ENCODE peak calls at places on chromosomes 3 and 15, in six cellular contexts. F is neuronal stem cell; C is mucosa of gallbladder; U is stimulated activated CD8-positive, alpha-beta memory T cell treated with anti-CD3 and anti-CD28 coated beads, Interleukin-15, amount 100 ng/mL, for 4 hours; A is cardiac muscle cell; S is amniotic stem cell. Q is an unnamed sample.

GRCh38 chr3:126781889-126782491 is 78.0 kb downstream of the CHCHD6 start:
- DNase-seq in U (no peak), C (no peak), F (no peak), A (peak), S (peak), Q (no peak)

GRCh38 chr3:126557415-126557745 is 1.4 kb downstream of the C3orf22 start:
- DNase-seq in F (no peak), U (no peak), A (no peak), C (peak), S (no peak), Q (no peak)

GRCh38 chr3:52204337-52205073 is 6.5 kb downstream of the ALAS1 start:
- DNase-seq in F (no peak), C (no peak), A (no peak), S (no peak), U (no peak), Q (no peak)

GRCh38 chr3:24199775-24200247 is 254.7 kb downstream of the NR1D2 start:
- DNase-seq in C (no peak), F (no peak), S (peak), U (no peak), A (peak), Q (no peak)

GRCh38 chr3:5444253-5444652 is 256.7 kb downstream of the EDEM1 start:
- DNase-seq in C (no peak), S (no peak), A (no peak), U (no peak), F (no peak), Q (no peak)

GRCh38 chr3:39142067-39142466 is 11.3 kb downstream of the CSRNP1 start:
- DNase-seq in C (no peak), U (no peak), F (no peak), A (no peak), S (no peak), Q (no peak)

GRCh38 chr3:185856652-185857051 is 31.8 kb upstream of the IGF2BP2 start:
- DNase-seq in C (no peak), S (no peak), A (no peak), U (no peak), F (no peak), Q (no peak)

GRCh38 chr3:52925405-52926313 is 28.3 kb upstream of the STIMATE start:
- DNase-seq in C (no peak), A (no peak), S (no peak), U (no peak), F (no peak), Q (no peak)

GRCh38 chr15:80682201-80682600 is 12.9 kb upstream of the ABHD17C start:
- DNase-seq in U (no peak), C (no peak), A (no peak), F (no peak), S (no peak), Q (no peak)

GRCh38 chr15:100968043-100968966 is 49.1 kb downstream of the LRRK1 start:
- DNase-seq in A (peak), S (peak), U (no peak), C (no peak), F (no peak), Q (no peak)

GRCh38 chr15:44545934-44546802 is 9.2 kb downstream of the EIF3J start:
- DNase-seq in U (no peak), F (no peak), A (no peak), S (peak), C (no peak), Q (peak)

GRCh38 chr15:63979227-63979793 is 67.0 kb downstream of the DAPK2 start:
- DNase-seq in U (no peak), A (no peak), F (no peak), C (no peak), S (no peak), Q (peak)

GRCh38 chr3:52683611-52684010 is 2.1 kb downstream of the PBRM1 start:
- DNase-seq in S (no peak), F (no peak), A (peak), U (no peak), C (no peak), Q (no peak)

GRCh38 chr3:49255112-49255511 is 21.9 kb downstream of the C3orf62 start:
- DNase-seq in U (no peak), C (no peak), S (no peak), F (no peak), A (peak), Q (no peak)

GRCh38 chr3:125150525-125151436 is 61.8 kb downstream of the SLC12A8 start:
- DNase-seq in F (no peak), U (no peak), A (peak), C (peak), S (no peak), Q (no peak)

GRCh38 chr15:64521726-64522164 is 61.4 kb downstream of the ZNF609 start:
- DNase-seq in A (peak), S (no peak), F (peak), C (peak), U (no peak), Q (no peak)

GRCh38 chr3:147269907-147270306 is 136.4 kb downstream of the ZIC4 start:
- DNase-seq in S (no peak), A (no peak), U (no peak), F (no peak), C (no peak), Q (no peak)

GRCh38 chr3:14453841-14454630 is 51.6 kb downstream of the SLC6A6 start:
- DNase-seq in F (no peak), C (no peak), U (no peak), A (no peak), S (no peak), Q (no peak)

GRCh38 chr15:89654847-89655805 is at the start of gene KIF7:
- DNase-seq in S (no peak), A (peak), C (no peak), U (no peak), F (peak), Q (peak)

GRCh38 chr3:190504354-190505125 is 9.3 kb upstream of the IL1RAP start:
- DNase-seq in A (no peak), F (no peak), C (no peak), S (no peak), U (no peak), Q (no peak)

GRCh38 chr3:126555795-126556636 is 2.7 kb downstream of the C3orf22 start:
- DNase-seq in A (no peak), U (no peak), S (no peak), F (no peak), C (peak), Q (no peak)

GRCh38 chr3:10962481-10963036 is 30.0 kb upstream of the SLC6A1 start:
- DNase-seq in A (no peak), F (no peak), U (no peak), C (no peak), S (no peak), Q (peak)

GRCh38 chr3:139104062-139104461 is 59.4 kb upstream of the PRR23C start:
- DNase-seq in A (no peak), S (no peak), U (no peak), C (no peak), F (no peak), Q (no peak)

GRCh38 chr3:195455789-195456188 is 13.0 kb upstream of the ACAP2 start:
- DNase-seq in C (no peak), U (no peak), A (no peak), S (no peak), F (no peak), Q (no peak)

GRCh38 chr3:9153763-9154601 is 95.5 kb downstream of the SRGAP3 start:
- DNase-seq in C (peak), U (no peak), S (no peak), A (peak), F (no peak), Q (no peak)

GRCh38 chr3:55175423-55175822 is 247.6 kb upstream of the LRTM1 start:
- DNase-seq in U (no peak), F (no peak), C (no peak), S (no peak), A (no peak), Q (no peak)

GRCh38 chr3:85020828-85021227 is 62.0 kb downstream of the CADM2 start:
- DNase-seq in F (no peak), S (no peak), C (no peak), U (no peak), A (no peak), Q (no peak)

GRCh38 chr15:85778107-85778776 is 16.5 kb downstream of the KLHL25 start:
- DNase-seq in A (no peak), S (no peak), U (no peak), C (no peak), F (no peak), Q (no peak)

GRCh38 chr3:108127301-108127988 is 36.6 kb upstream of the CD47 start:
- DNase-seq in U (peak), A (no peak), C (no peak), F (no peak), S (no peak), Q (no peak)

GRCh38 chr3:182713743-182714517 is 79.4 kb upstream of the ATP11B start:
- DNase-seq in F (no peak), S (peak), C (no peak), U (no peak), A (peak), Q (peak)

GRCh38 chr3:149332781-149333517 is 487 bp downstream of the TM4SF18 start:
- DNase-seq in S (no peak), A (no peak), F (no peak), C (no peak), U (no peak), Q (no peak)

GRCh38 chr3:142964150-142964498 is 650 bp upstream of the PAQR9 start:
- DNase-seq in U (no peak), C (no peak), S (no peak), A (no peak), F (peak), Q (no peak)